ENCODE peak calls at places on chromosomes 6 and 20, in six cellular contexts. Q, S, Z, Y, M and O are unnamed samples.

GRCh38 chr6:33252758-33253157 is 18.9 kb downstream of the VPS52 start:
- DNase-seq in Z (peak; percentile 53), M (no peak), Q (no peak), Y (no peak), S (no peak), O (no peak)

GRCh38 chr6:87938287-87938686 is 109.4 kb upstream of the SPACA1 start:
- DNase-seq in S (no peak), M (no peak), Z (no peak), Q (no peak), Y (no peak), O (no peak)

GRCh38 chr6:113855500-113856010 is 1.6 kb upstream of the MARCKS start:
- DNase-seq in Q (peak; percentile 60), Z (peak; percentile 39), S (no peak), M (peak; percentile 17), Y (peak; percentile 72), O (peak; percentile 54)

GRCh38 chr6:24536466-24536865 is 41.7 kb downstream of the ALDH5A1 start:
- DNase-seq in Q (peak; percentile 56), Y (no peak), S (no peak), M (no peak), Z (no peak), O (no peak)

GRCh38 chr6:22056398-22056797 is 240.4 kb downstream of the PRL start:
- DNase-seq in M (no peak), Y (no peak), Z (no peak), Q (no peak), S (peak; percentile 42), O (no peak)

GRCh38 chr6:137919512-137919823 is 52.4 kb downstream of the TNFAIP3 start:
- DNase-seq in Z (no peak), M (no peak), S (no peak), Q (no peak), Y (no peak), O (no peak)

GRCh38 chr20:39019805-39020325 is 57.7 kb downstream of the DHX35 start:
- DNase-seq in Y (no peak), S (no peak), Z (no peak), Q (peak; percentile 41), M (no peak), O (peak; percentile 9)

GRCh38 chr6:128724738-128725137 is 158.2 kb upstream of the LAMA2 start:
- DNase-seq in Q (no peak), Y (no peak), Z (no peak), S (peak; percentile 31), M (no peak), O (no peak)

GRCh38 chr20:35664544-35665206 is at the start of the genes CPNE1 and RBM12:
- DNase-seq in Q (peak; percentile 94), M (peak; percentile 100), Z (peak; percentile 91), S (peak; percentile 80), Y (peak; percentile 83), O (peak; percentile 93)

GRCh38 chr6:63573899-63574553 is 1.7 kb downstream of the LOC128125822 start:
- DNase-seq in M (no peak), Z (peak; percentile 52), Q (peak; percentile 78), Y (no peak), S (peak; percentile 43), O (peak; percentile 77)

GRCh38 chr20:62587757-62588402 is 54.4 kb upstream of the SLCO4A1 start:
- DNase-seq in Z (peak; percentile 6), Y (no peak), M (peak; percentile 56), Q (no peak), S (no peak), O (peak; percentile 30)

GRCh38 chr6:81241717-81242116 is 510.8 kb downstream of the TENT5A start:
- DNase-seq in Q (peak; percentile 83), Y (no peak), Z (peak; percentile 81), S (peak; percentile 9), M (no peak), O (peak; percentile 78)

GRCh38 chr6:44294832-44295791 is 18.0 kb downstream of the AARS2 start:
- DNase-seq in S (no peak), Q (no peak), Z (no peak), M (no peak), Y (no peak), O (no peak)

GRCh38 chr20:63765082-63765873 is 25.7 kb downstream of the SLC2A4RG start:
- DNase-seq in M (no peak), Z (no peak), Y (no peak), Q (peak; percentile 45), S (no peak), O (no peak)

GRCh38 chr6:134698228-134698627 is 251.7 kb downstream of the ALDH8A1 start:
- DNase-seq in Y (no peak), M (no peak), Z (peak; percentile 71), S (no peak), Q (no peak), O (no peak)

GRCh38 chr6:138545621-138545980 is 46.3 kb upstream of the NHSL1 start:
- DNase-seq in Z (peak; percentile 63), Y (no peak), Q (peak; percentile 86), S (no peak), M (no peak), O (peak; percentile 87)